ENCODE peak calls at places on chromosomes 11 and 22, in nine cellular contexts. H is tibial artery; R is hypothalamus; W is hippocampal formation; T is iris pigment epithelial cell; D is activated CD4-positive, alpha-beta T cell treated with anti-CD3 and anti-CD28 coated beads for 24 hours; E is CD4-positive, alpha-beta T cell; G is A549; L is frontal cortex. N is an unnamed sample.

GRCh38 chr22:32707971-32708370 is 93.5 kb upstream of the TIMP3 start:
- DNase-seq in H (no peak), R (no peak), W (no peak), T (no peak), D (no peak), E (no peak), G (no peak), L (no peak), N (no peak)

GRCh38 chr22:36086170-36086490 is 57.5 kb upstream of the RBFOX2 start:
- DNase-seq in H (no peak), R (no peak), W (no peak), T (no peak), D (no peak), E (no peak), G (no peak), L (no peak), N (no peak)

GRCh38 chr11:74870485-74870884 is 78.4 kb downstream of the XRRA1 start:
- DNase-seq in H (no peak), R (no peak), W (no peak), T (peak), D (no peak), E (no peak), G (peak), L (no peak), N (no peak)

GRCh38 chr11:17770917-17771316 is 36.3 kb downstream of the KCNC1 start:
- DNase-seq in H (no peak), R (no peak), W (no peak), T (no peak), D (no peak), E (no peak), G (no peak), L (no peak), N (no peak)

GRCh38 chr11:94557391-94557790 is 9.8 kb upstream of the PIWIL4 start:
- DNase-seq in H (no peak), R (no peak), W (no peak), T (peak), D (no peak), E (no peak), G (no peak), L (no peak), N (no peak)

GRCh38 chr11:134273317-134273712 is 2.9 kb upstream of the GLB1L3 start:
- DNase-seq in H (no peak), R (no peak), W (no peak), T (no peak), D (no peak), E (no peak), G (no peak), L (no peak), N (no peak)

GRCh38 chr11:70397983-70398833 is at the start of gene CTTN:
- DNase-seq in H (peak), R (peak), W (peak), T (peak), D (peak), E (peak), G (peak), L (peak), N (peak)

GRCh38 chr11:100515087-100515486 is 172.0 kb upstream of the ARHGAP42 start:
- DNase-seq in H (no peak), R (no peak), W (no peak), T (peak), D (no peak), E (no peak), G (no peak), L (no peak), N (no peak)

GRCh38 chr11:13923182-13923581 is 39.3 kb upstream of the SPON1 start:
- DNase-seq in H (no peak), R (no peak), W (no peak), T (no peak), D (no peak), E (no peak), G (no peak), L (no peak), N (no peak)

GRCh38 chr11:19889531-19889930 is 176.9 kb downstream of the NAV2 start:
- DNase-seq in H (no peak), R (no peak), W (no peak), T (peak), D (no peak), E (no peak), G (no peak), L (no peak), N (no peak)

GRCh38 chr11:64484308-64485061 is 106.5 kb upstream of the SLC22A12 start:
- DNase-seq in H (no peak), R (no peak), W (no peak), T (no peak), D (no peak), E (no peak), G (no peak), L (no peak), N (no peak)

GRCh38 chr11:62132188-62132587 is 8.4 kb downstream of the INCENP start:
- DNase-seq in H (peak), R (no peak), W (no peak), T (no peak), D (no peak), E (no peak), G (no peak), L (no peak), N (no peak)

GRCh38 chr11:133835258-133836075 is 9.8 kb downstream of the SPATA19 start:
- DNase-seq in H (no peak), R (no peak), W (peak), T (peak), D (peak), E (no peak), G (peak), L (peak), N (no peak)

GRCh38 chr11:102666331-102666957 is 39.1 kb downstream of the MMP27 start:
- DNase-seq in H (no peak), R (no peak), W (no peak), T (peak), D (no peak), E (no peak), G (peak), L (peak), N (no peak)

GRCh38 chr11:65471410-65471762 is 27.5 kb upstream of the MALAT1 start:
- DNase-seq in H (peak), R (peak), W (peak), T (peak), D (no peak), E (no peak), G (peak), L (peak), N (peak)

GRCh38 chr22:44363214-44363979 is 50.6 kb upstream of the SHISAL1 start:
- DNase-seq in H (peak), R (peak), W (no peak), T (peak), D (no peak), E (no peak), G (peak), L (no peak), N (peak)

GRCh38 chr22:28034760-28035401 is 115.8 kb upstream of the PITPNB start:
- DNase-seq in H (peak), R (no peak), W (no peak), T (peak), D (no peak), E (peak), G (no peak), L (peak), N (peak)